ENCODE peak calls at places on chromosomes 13 and 19, in six cellular contexts. N, L, M, C, V and F are unnamed samples.

GRCh38 chr19:30811397-30812098 is 439.4 kb downstream of the ZNF536 start:
- DNase-seq in L (no peak), M (no peak), C (no peak), N (no peak), V (no peak), F (no peak)

GRCh38 chr13:42153371-42153770 is 104.9 kb downstream of the DGKH start:
- DNase-seq in V (no peak), M (no peak), N (no peak), L (no peak), C (no peak), F (no peak)

GRCh38 chr19:581399-582111 is 8.1 kb upstream of the HCN2 start:
- DNase-seq in M (no peak), V (no peak), C (no peak), L (no peak), N (no peak), F (no peak)

GRCh38 chr13:27354379-27354778 is 70.0 kb upstream of the GTF3A start:
- DNase-seq in C (no peak), M (no peak), V (no peak), L (no peak), N (no peak), F (no peak)

GRCh38 chr13:84362777-84363176 is 480.5 kb upstream of the SLITRK1 start:
- DNase-seq in L (no peak), C (no peak), V (no peak), M (no peak), N (no peak), F (peak)

GRCh38 chr13:107203146-107203847 is 635.4 kb upstream of the ARGLU1 start:
- DNase-seq in V (peak), C (no peak), L (no peak), M (no peak), N (peak), F (peak)

GRCh38 chr13:66530686-66531085 is 699.5 kb downstream of the PCDH9 start:
- DNase-seq in L (no peak), M (no peak), V (no peak), N (no peak), C (no peak), F (peak)

GRCh38 chr19:531753-532571 is at the start of gene CDC34:
- DNase-seq in M (no peak), N (peak), C (no peak), L (peak), V (no peak), F (no peak)

DNA sequence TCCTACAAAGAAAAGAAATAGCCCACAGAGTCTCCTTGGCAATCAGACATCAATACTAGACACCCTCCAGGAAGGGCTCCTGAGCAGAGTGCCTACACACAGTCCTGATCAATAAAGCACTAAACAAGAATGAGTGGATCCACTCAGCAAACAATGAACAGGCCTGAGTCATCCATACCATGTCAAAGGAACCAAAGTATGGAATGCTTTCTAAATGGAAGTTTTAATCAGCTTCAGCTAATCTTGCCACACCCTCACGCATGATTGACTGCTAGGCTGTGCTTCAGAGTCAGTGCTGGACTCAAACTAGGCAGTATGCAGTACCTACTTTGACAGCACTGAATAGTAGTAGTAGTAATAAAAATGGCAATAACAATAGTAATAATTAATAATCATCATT is 392.7 kb upstream of the HTR2A start:
- DNase-seq in L (no peak), V (peak), M (no peak), C (no peak), N (no peak), F (no peak)
- TF ChIP-seq POLR2AphosphoS5 in L (no peak), V (no peak), M (no peak), C (no peak), N (no peak), F (no peak)

DNA sequence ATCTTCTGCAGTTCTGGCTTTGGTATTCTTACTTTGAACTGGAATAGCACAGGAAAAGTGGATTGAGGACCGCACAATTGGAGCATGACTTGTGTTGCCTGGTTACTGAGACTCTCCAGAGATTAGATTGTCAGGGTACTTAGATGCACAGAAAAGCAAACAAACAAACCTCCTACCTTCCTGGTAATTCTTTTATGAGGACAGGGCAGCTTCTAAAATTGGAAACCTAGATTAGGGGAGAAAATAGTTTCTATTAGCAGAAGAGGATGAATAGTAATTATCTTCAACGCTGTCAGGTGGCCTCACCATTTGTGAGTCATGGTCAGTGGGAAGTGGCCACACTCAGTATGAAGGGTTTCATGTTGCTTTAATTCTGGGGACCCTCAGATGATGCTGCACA is 106.7 kb downstream of the LACC1 start:
- DNase-seq in V (no peak), C (no peak), N (no peak), L (no peak), M (no peak), F (no peak)
- TF ChIP-seq REST in V (no peak), C (no peak), N (no peak), L (no peak), M (no peak), F (no peak)

DNA sequence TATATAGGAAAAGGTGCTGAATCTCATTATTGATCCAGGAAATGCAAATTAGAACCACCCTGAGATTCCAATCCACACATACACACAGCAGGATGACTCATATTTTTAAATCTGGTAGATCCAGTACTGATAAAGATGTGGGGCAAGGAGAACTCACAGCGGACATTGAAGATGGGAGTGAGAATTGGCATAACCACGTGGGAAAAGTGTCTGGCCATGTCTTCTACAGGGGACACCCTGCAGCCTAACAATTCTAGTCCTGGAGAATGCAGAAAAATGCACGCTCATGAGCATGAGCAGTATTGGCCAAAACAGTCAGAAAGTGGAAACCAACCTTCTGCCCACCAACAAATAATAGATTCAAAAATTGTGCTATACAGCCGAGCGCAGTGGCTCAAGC is 13.5 kb upstream of the BCL3 start:
- DNase-seq in C (no peak), L (no peak), V (no peak), N (peak), M (no peak), F (no peak)
- TF ChIP-seq POLR2AphosphoS5 in C (no peak), L (no peak), V (no peak), N (no peak), M (peak), F (no peak)

DNA sequence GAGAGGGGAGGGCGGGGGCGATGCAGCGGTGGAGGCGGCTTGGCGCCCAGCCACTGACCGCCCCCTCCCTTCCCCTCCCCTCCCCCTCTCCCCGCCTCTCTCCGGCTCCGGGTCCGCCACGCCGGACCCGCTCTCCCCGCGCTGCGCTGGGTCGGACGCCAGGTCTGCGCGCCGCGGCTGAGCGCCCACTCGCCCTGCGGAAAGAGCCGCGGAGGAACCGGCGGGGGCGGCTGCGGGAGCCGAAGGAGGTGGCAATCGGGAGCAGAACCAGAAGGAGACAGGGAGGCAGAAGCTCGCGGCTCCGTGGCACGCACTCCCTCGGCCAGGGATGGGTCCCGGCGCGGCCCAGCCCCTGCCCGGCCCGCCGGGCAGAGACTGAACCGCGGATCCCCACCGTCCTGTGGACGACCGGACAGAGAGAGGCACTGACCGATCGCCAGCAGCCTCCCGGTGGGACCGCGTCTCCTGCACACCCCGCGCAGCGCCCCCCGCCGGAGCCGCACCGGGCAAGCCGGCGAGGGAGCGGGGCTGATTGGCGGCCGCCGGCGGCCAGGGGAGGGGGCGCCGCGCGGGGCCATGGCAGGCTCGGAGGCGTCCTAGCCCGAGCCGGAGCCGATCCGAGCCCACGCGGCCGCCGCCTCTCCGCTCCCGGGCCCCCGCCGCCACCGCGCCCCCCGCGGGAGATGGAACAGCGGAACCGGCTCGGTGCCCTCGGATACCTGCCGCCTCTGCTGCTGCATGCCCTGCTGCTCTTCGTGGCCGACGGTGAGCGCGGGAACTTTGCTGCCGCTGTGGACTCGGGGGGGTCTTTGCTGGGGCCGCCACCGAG is at the start of gene VSTM2B:
- DNase-seq in L (peak), N (peak), M (no peak), V (no peak), C (no peak), F (peak)
- TF ChIP-seq REST in L (no peak), N (no peak), M (no peak), V (no peak), C (no peak), F (no peak)

GRCh38 chr19:49512970-49513745 is 697 bp downstream of the FCGRT start:
- DNase-seq in L (peak), M (no peak), N (peak), C (no peak), V (peak), F (peak)
- TF ChIP-seq POLR2AphosphoS5 in L (no peak), M (no peak), N (no peak), C (no peak), V (peak), F (peak)

DNA sequence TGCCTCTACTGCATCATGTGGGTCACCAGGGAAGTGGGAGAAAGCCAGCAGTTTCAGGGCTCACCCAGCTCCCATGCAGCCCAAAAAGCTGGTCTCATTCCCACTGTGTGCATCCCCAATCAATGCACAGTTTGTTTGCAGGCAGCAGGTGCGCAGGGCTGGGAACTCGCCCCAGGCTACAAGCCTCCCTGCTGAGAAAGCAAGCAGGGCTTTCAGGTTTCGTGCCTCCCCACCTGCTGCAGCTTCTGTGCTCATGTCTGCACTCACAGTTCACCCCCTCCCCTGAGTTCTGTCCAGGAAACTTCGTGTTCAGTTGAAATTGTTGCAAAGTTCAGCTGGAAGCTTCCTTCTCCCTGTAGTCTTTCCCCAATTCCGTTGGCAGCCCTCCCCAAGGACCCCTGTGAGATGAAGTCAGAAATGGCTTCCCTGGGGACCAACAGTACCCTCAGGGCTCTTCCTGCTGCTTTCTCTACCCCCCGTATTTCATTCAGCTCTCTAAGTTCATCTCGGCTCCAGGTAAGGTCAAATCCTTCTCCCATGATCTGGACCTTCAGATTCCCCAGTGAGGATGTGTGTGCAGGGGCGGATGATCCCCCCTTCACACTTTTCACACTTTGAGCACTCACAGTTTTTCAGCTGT is 10.3 kb upstream of the KLK3 start:
- DNase-seq in N (no peak), L (no peak), C (no peak), V (no peak), M (no peak), F (no peak)
- TF ChIP-seq REST in N (no peak), L (no peak), C (no peak), V (no peak), M (no peak), F (no peak)

GRCh38 chr19:4055209-4055552 is 11.5 kb downstream of the ZBTB7A start:
- DNase-seq in N (no peak), M (no peak), L (no peak), V (no peak), C (no peak), F (no peak)

GRCh38 chr19:4052993-4053422 is 13.7 kb downstream of the ZBTB7A start:
- DNase-seq in C (no peak), N (no peak), M (no peak), L (no peak), V (peak), F (no peak)

GRCh38 chr19:4052114-4052992 is 14.3 kb downstream of the ZBTB7A start:
- DNase-seq in V (peak), C (peak), L (no peak), N (no peak), M (no peak), F (no peak)

GRCh38 chr19:4053423-4054324 is 13.0 kb downstream of the ZBTB7A start:
- DNase-seq in C (no peak), L (no peak), V (no peak), M (no peak), N (no peak), F (no peak)

GRCh38 chr19:4054471-4055208 is 12.1 kb downstream of the ZBTB7A start:
- DNase-seq in C (no peak), V (no peak), L (no peak), M (no peak), N (no peak), F (peak)
- TF ChIP-seq POLR2AphosphoS5 in C (no peak), V (no peak), L (no peak), M (no peak), N (no peak), F (no peak)

GRCh38 chr19:3034194-3034844 is 5.2 kb upstream of the TLE2 start:
- DNase-seq in L (no peak), N (no peak), M (no peak), V (no peak), C (no peak), F (no peak)
- TF ChIP-seq REST in L (no peak), N (no peak), M (no peak), V (no peak), C (no peak), F (no peak)

GRCh38 chr19:2051771-2052704 is 994 bp upstream of the MKNK2 start:
- DNase-seq in C (no peak), N (no peak), V (no peak), M (no peak), L (no peak), F (no peak)

GRCh38 chr19:2048959-2049740 is 1.9 kb downstream of the MKNK2 start:
- DNase-seq in V (no peak), C (no peak), M (no peak), N (no peak), L (no peak), F (no peak)

GRCh38 chr19:2049741-2050348 is 1.2 kb downstream of the MKNK2 start:
- DNase-seq in N (peak), V (peak), C (peak), L (peak), M (no peak), F (peak)

GRCh38 chr19:2050349-2050990 is 574 bp downstream of the MKNK2 start:
- DNase-seq in L (peak), M (no peak), N (peak), V (no peak), C (no peak), F (no peak)

DNA sequence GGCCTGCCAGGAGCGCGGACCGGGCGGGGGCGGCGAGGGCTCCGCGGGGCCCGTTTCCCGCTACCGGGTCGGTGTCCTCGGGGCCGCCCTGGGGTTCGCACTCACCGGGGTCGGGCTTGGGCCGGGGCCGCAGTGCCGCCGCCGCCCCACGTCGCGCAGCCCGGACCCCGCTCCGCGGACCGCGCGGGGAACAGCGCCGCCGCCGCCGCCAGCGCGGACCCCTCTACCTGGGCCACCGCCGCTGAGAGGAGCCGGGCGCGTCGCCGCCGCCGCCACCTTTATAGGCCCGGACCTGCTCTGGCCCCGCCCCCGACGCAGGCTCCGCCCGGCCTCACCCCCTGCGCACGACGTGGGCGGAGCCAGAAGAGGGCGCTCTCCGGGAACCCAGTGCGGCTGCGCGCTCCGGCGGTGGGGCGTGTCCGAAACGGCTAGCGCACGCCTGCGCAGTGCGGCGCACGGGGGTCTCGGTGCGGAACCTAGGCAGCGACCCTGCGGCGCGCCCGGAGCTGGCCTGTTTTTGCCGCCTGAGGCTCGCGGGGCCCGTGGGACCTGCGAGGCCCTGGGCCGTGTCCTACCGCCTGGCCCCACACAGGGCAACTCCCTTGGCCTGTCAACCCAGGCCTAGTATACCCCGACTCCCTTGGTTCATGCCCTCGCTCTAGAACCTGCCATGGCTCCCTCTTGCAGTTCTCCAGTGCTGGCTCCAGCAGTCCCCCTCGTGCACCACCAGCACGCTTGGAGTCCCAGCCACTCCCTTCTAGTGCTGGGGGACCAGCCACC is at the start of gene MKNK2:
- DNase-seq in M (no peak), L (peak), V (peak), N (peak), C (peak), F (peak)
- TF ChIP-seq POLR2AphosphoS5 in M (peak), L (peak), V (peak), N (peak), C (peak), F (peak)